ENCODE peak calls at places on chromosome 10, in five cellular contexts. L, Y, B, I and P are unnamed samples.

GRCh38 chr10:13815766-13816165 is 229.0 kb downstream of the PRPF18 start:
- DNase-seq in L (no peak), Y (no peak), B (no peak), I (no peak), P (peak; percentile 66)

GRCh38 chr10:9227679-9228365 is 1173.3 kb downstream of the GATA3 start:
- DNase-seq in L (no peak), Y (no peak), B (no peak), I (no peak), P (no peak)

GRCh38 chr10:4407783-4408182 is 418.2 kb upstream of the AKR1E2 start:
- DNase-seq in L (no peak), Y (no peak), B (peak; percentile 88), I (no peak), P (peak; percentile 67)

GRCh38 chr10:21441625-21442024 is 83.9 kb downstream of the SKIDA1 start:
- DNase-seq in L (no peak), Y (no peak), B (no peak), I (no peak), P (no peak)

GRCh38 chr10:11522821-11523245 is 88.6 kb downstream of the USP6NL start:
- DNase-seq in L (no peak), Y (no peak), B (no peak), I (peak; percentile 45), P (no peak)

GRCh38 chr10:28678687-28679457 is 1.6 kb downstream of the BAMBI start:
- DNase-seq in L (peak; percentile 9), Y (no peak), B (peak; percentile 69), I (no peak), P (peak; percentile 46)

GRCh38 chr10:55500931-55501559 is 700.0 kb upstream of the PCDH15 start:
- DNase-seq in L (no peak), Y (no peak), B (peak; percentile 84), I (peak; percentile 19), P (no peak)

GRCh38 chr10:56836659-56837058 is 475.6 kb upstream of the ZWINT start:
- DNase-seq in L (no peak), Y (no peak), B (no peak), I (no peak), P (no peak)

GRCh38 chr10:61438141-61438984 is 14.8 kb downstream of the TMEM26 start:
- DNase-seq in L (peak; percentile 2), Y (no peak), B (peak; percentile 9), I (no peak), P (peak; percentile 68)